ENCODE peak calls at places on chromosomes 13 and 19, in eight cellular contexts. One of them, this sample, is unnamed.

GRCh38 chr13:113879017-113879416 is 15.1 kb upstream of the GAS6 start:
- DNase-seq in RWPE1: no peak
- DNase-seq in astrocyte of the hippocampus: no peak
- DNase-seq in foreskin fibroblast: no peak
- DNase-seq in amniotic stem cell: no peak
- DNase-seq in AG09319: no peak
- DNase-seq in astrocyte of the cerebellum: no peak
- DNase-seq in mucosa of descending colon: no peak
- DNase-seq in this sample: no peak

GRCh38 chr19:11982526-11982925 is 17.7 kb downstream of the ZNF763 start:
- DNase-seq in RWPE1: peak; percentile 30
- DNase-seq in astrocyte of the hippocampus: no peak
- DNase-seq in foreskin fibroblast: peak; percentile 62
- DNase-seq in amniotic stem cell: no peak
- DNase-seq in AG09319: no peak
- DNase-seq in astrocyte of the cerebellum: no peak
- DNase-seq in mucosa of descending colon: no peak
- DNase-seq in this sample: no peak

GRCh38 chr19:8569066-8569761 is 8.0 kb downstream of the MYO1F start:
- DNase-seq in RWPE1: peak; percentile 42
- DNase-seq in astrocyte of the hippocampus: peak; percentile 94
- DNase-seq in foreskin fibroblast: peak; percentile 94
- DNase-seq in amniotic stem cell: peak; percentile 53
- DNase-seq in AG09319: peak; percentile 86
- DNase-seq in astrocyte of the cerebellum: peak; percentile 85
- DNase-seq in mucosa of descending colon: no peak
- DNase-seq in this sample: peak; percentile 89

GRCh38 chr19:32480321-32480720 is 74.8 kb downstream of the DPY19L3 start:
- DNase-seq in RWPE1: no peak
- DNase-seq in astrocyte of the hippocampus: no peak
- DNase-seq in foreskin fibroblast: no peak
- DNase-seq in amniotic stem cell: no peak
- DNase-seq in AG09319: no peak
- DNase-seq in astrocyte of the cerebellum: no peak
- DNase-seq in mucosa of descending colon: no peak
- DNase-seq in this sample: no peak

GRCh38 chr13:80737513-80737912 is 396.6 kb upstream of the SPRY2 start:
- DNase-seq in RWPE1: no peak
- DNase-seq in astrocyte of the hippocampus: no peak
- DNase-seq in foreskin fibroblast: no peak
- DNase-seq in amniotic stem cell: no peak
- DNase-seq in AG09319: no peak
- DNase-seq in astrocyte of the cerebellum: no peak
- DNase-seq in mucosa of descending colon: no peak
- DNase-seq in this sample: no peak

GRCh38 chr19:18608102-18608804 is 1.7 kb upstream of the CRLF1 start:
- DNase-seq in RWPE1: no peak
- DNase-seq in astrocyte of the hippocampus: no peak
- DNase-seq in foreskin fibroblast: no peak
- DNase-seq in amniotic stem cell: no peak
- DNase-seq in AG09319: no peak
- DNase-seq in astrocyte of the cerebellum: no peak
- DNase-seq in mucosa of descending colon: no peak
- DNase-seq in this sample: no peak

GRCh38 chr19:11887618-11888531 is at the start of gene ZNF69:
- DNase-seq in RWPE1: no peak
- DNase-seq in astrocyte of the hippocampus: peak; percentile 95
- DNase-seq in foreskin fibroblast: peak; percentile 86
- DNase-seq in amniotic stem cell: peak; percentile 50
- DNase-seq in AG09319: peak; percentile 19
- DNase-seq in astrocyte of the cerebellum: peak; percentile 27
- DNase-seq in mucosa of descending colon: peak; percentile 94
- DNase-seq in this sample: no peak

GRCh38 chr19:42246143-42246868 is 3.9 kb upstream of the GSK3A start:
- DNase-seq in RWPE1: peak; percentile 82
- DNase-seq in astrocyte of the hippocampus: peak; percentile 89
- DNase-seq in foreskin fibroblast: peak; percentile 93
- DNase-seq in amniotic stem cell: peak; percentile 81
- DNase-seq in AG09319: peak; percentile 56
- DNase-seq in astrocyte of the cerebellum: peak; percentile 48
- DNase-seq in mucosa of descending colon: peak; percentile 73
- DNase-seq in this sample: no peak

GRCh38 chr13:36190771-36191170 is 23.6 kb downstream of the SOHLH2 start:
- DNase-seq in RWPE1: no peak
- DNase-seq in astrocyte of the hippocampus: peak; percentile 82
- DNase-seq in foreskin fibroblast: no peak
- DNase-seq in amniotic stem cell: no peak
- DNase-seq in AG09319: no peak
- DNase-seq in astrocyte of the cerebellum: peak; percentile 31
- DNase-seq in mucosa of descending colon: no peak
- DNase-seq in this sample: no peak

GRCh38 chr13:94596575-94596971 is 621 bp upstream of the TGDS start:
- DNase-seq in RWPE1: no peak
- DNase-seq in astrocyte of the hippocampus: no peak
- DNase-seq in foreskin fibroblast: no peak
- DNase-seq in amniotic stem cell: no peak
- DNase-seq in AG09319: no peak
- DNase-seq in astrocyte of the cerebellum: no peak
- DNase-seq in mucosa of descending colon: peak; percentile 55
- DNase-seq in this sample: no peak

GRCh38 chr13:106569233-106570095 is 1.5 kb upstream of the ARGLU1 start:
- DNase-seq in RWPE1: no peak
- DNase-seq in astrocyte of the hippocampus: no peak
- DNase-seq in foreskin fibroblast: no peak
- DNase-seq in amniotic stem cell: no peak
- DNase-seq in AG09319: no peak
- DNase-seq in astrocyte of the cerebellum: no peak
- DNase-seq in mucosa of descending colon: no peak
- DNase-seq in this sample: no peak

GRCh38 chr13:113882266-113882627 is 18.4 kb upstream of the GAS6 start:
- DNase-seq in RWPE1: no peak
- DNase-seq in astrocyte of the hippocampus: no peak
- DNase-seq in foreskin fibroblast: peak; percentile 22
- DNase-seq in amniotic stem cell: no peak
- DNase-seq in AG09319: no peak
- DNase-seq in astrocyte of the cerebellum: no peak
- DNase-seq in mucosa of descending colon: no peak
- DNase-seq in this sample: no peak

GRCh38 chr19:15072930-15073647 is 8.9 kb upstream of the OR1I1 start:
- DNase-seq in RWPE1: no peak
- DNase-seq in astrocyte of the hippocampus: no peak
- DNase-seq in foreskin fibroblast: no peak
- DNase-seq in amniotic stem cell: no peak
- DNase-seq in AG09319: no peak
- DNase-seq in astrocyte of the cerebellum: no peak
- DNase-seq in mucosa of descending colon: no peak
- DNase-seq in this sample: no peak

GRCh38 chr13:76709851-76710250 is 176.4 kb downstream of the KCTD12 start:
- DNase-seq in RWPE1: no peak
- DNase-seq in astrocyte of the hippocampus: no peak
- DNase-seq in foreskin fibroblast: peak; percentile 71
- DNase-seq in amniotic stem cell: no peak
- DNase-seq in AG09319: no peak
- DNase-seq in astrocyte of the cerebellum: no peak
- DNase-seq in mucosa of descending colon: no peak
- DNase-seq in this sample: no peak

GRCh38 chr13:23608138-23608537 is 37.9 kb downstream of the TNFRSF19 start:
- DNase-seq in RWPE1: no peak
- DNase-seq in astrocyte of the hippocampus: no peak
- DNase-seq in foreskin fibroblast: no peak
- DNase-seq in amniotic stem cell: no peak
- DNase-seq in AG09319: no peak
- DNase-seq in astrocyte of the cerebellum: no peak
- DNase-seq in mucosa of descending colon: no peak
- DNase-seq in this sample: no peak